ENCODE peak calls at places on chromosomes 6 and 20, in four cellular contexts. V is fibroblast of mammary gland, O is progenitor cell of endocrine pancreas, M is fibroblast of villous mesenchyme. K is an unnamed sample.

GRCh38 chr20:9279905-9280304 is 211.0 kb downstream of the PLCB4 start:
- DNase-seq in V (no peak), O (no peak), M (no peak), K (no peak)

GRCh38 chr6:28589234-28589951 is 63.7 kb downstream of the GPX5 start:
- DNase-seq in V (peak), O (peak), M (peak), K (no peak)

GRCh38 chr6:71287038-71287437 is 1.6 kb upstream of the OGFRL1 start:
- DNase-seq in V (peak), O (no peak), M (peak), K (no peak)

GRCh38 chr6:137188855-137189254 is 15.4 kb upstream of the IL22RA2 start:
- DNase-seq in V (peak), O (no peak), M (peak), K (peak)

GRCh38 chr6:100617633-100618348 is 153.1 kb upstream of the SIM1 start:
- DNase-seq in V (peak), O (no peak), M (peak), K (no peak)

GRCh38 chr6:2857580-2858337 is 16.1 kb upstream of the SERPINB1 start:
- DNase-seq in V (peak), O (no peak), M (peak), K (no peak)

GRCh38 chr6:74574794-74575193 is 631.1 kb downstream of the COL12A1 start:
- DNase-seq in V (peak), O (no peak), M (peak), K (no peak)

GRCh38 chr6:144710207-144710606 is 425.1 kb downstream of the UTRN start:
- DNase-seq in V (peak), O (no peak), M (peak), K (no peak)

GRCh38 chr20:9685011-9685410 is 153.9 kb downstream of the PAK5 start:
- DNase-seq in V (no peak), O (no peak), M (no peak), K (no peak)

GRCh38 chr20:39328347-39328746 is 366.2 kb downstream of the DHX35 start:
- DNase-seq in V (no peak), O (no peak), M (no peak), K (no peak)

K was measured in NCI-H1930.